ENCODE peak calls at places on chromosomes 5 and 9, in ten cellular contexts. X is endothelial cell of umbilical vein, F is heart right ventricle, I is psoas muscle, P is tibial nerve, Q is OCI-LY7, J is HCT116, A is breast epithelium, O is IMR-90, S is dorsolateral prefrontal cortex. L is an unnamed sample.

GRCh38 chr5:137310051-137310730 is 188.9 kb downstream of the SPOCK1 start:
- DNase-seq in X (peak), F (no peak), I (no peak), P (no peak), Q (no peak), J (no peak), A (no peak), O (peak), S (no peak), L (no peak)

GRCh38 chr9:133149130-133150015 is 14.3 kb downstream of the GBGT1 start:
- DNase-seq in X (peak), F (peak), I (peak), P (peak), Q (peak), J (peak), A (peak), O (peak), S (peak), L (peak)

GRCh38 chr9:10999646-11000045 is 386.8 kb upstream of the PTPRD start:
- DNase-seq in X (no peak), F (no peak), I (no peak), P (no peak), Q (no peak), J (no peak), A (no peak), O (no peak), S (no peak), L (no peak)

GRCh38 chr5:41935544-41935943 is 10.5 kb downstream of the FBXO4 start:
- DNase-seq in X (no peak), F (no peak), I (no peak), P (no peak), Q (no peak), J (no peak), A (no peak), O (no peak), S (no peak), L (no peak)

GRCh38 chr5:129905467-129906176 is 1.4 kb downstream of the CHSY3 start:
- DNase-seq in X (peak), F (peak), I (peak), P (peak), Q (no peak), J (no peak), A (no peak), O (peak), S (peak), L (no peak)

GRCh38 chr9:137787376-137787775 is 90.2 kb upstream of the CACNA1B start:
- DNase-seq in X (no peak), F (no peak), I (no peak), P (no peak), Q (no peak), J (no peak), A (no peak), O (no peak), S (peak), L (no peak)

GRCh38 chr5:91007251-91007650 is 375.9 kb downstream of the ARRDC3 start:
- DNase-seq in X (no peak), F (no peak), I (no peak), P (no peak), Q (no peak), J (no peak), A (no peak), O (no peak), S (no peak), L (no peak)

GRCh38 chr9:76349865-76350264 is 44.4 kb downstream of the RFK start:
- DNase-seq in X (no peak), F (no peak), I (no peak), P (no peak), Q (no peak), J (no peak), A (no peak), O (no peak), S (no peak), L (no peak)

GRCh38 chr9:10062629-10063395 is 550.0 kb downstream of the PTPRD start:
- DNase-seq in X (peak), F (no peak), I (no peak), P (no peak), Q (no peak), J (no peak), A (no peak), O (peak), S (no peak), L (no peak)

GRCh38 chr9:71941998-71942567 is 30.6 kb downstream of the C9orf85 start:
- DNase-seq in X (no peak), F (no peak), I (no peak), P (no peak), Q (no peak), J (no peak), A (no peak), O (peak), S (no peak), L (no peak)

GRCh38 chr5:149315753-149316152 is 29.5 kb upstream of the GRPEL2 start:
- DNase-seq in X (no peak), F (no peak), I (no peak), P (no peak), Q (no peak), J (no peak), A (no peak), O (no peak), S (no peak), L (no peak)

GRCh38 chr5:149322518-149322917 is 22.8 kb upstream of the GRPEL2 start:
- DNase-seq in X (no peak), F (no peak), I (no peak), P (no peak), Q (no peak), J (no peak), A (no peak), O (no peak), S (no peak), L (no peak)

GRCh38 chr5:149320791-149321330 is 24.4 kb upstream of the GRPEL2 start:
- DNase-seq in X (peak), F (peak), I (peak), P (peak), Q (no peak), J (peak), A (peak), O (peak), S (no peak), L (no peak)

GRCh38 chr5:149317281-149318048 is 27.8 kb upstream of the GRPEL2 start:
- DNase-seq in X (peak), F (no peak), I (no peak), P (peak), Q (peak), J (peak), A (no peak), O (peak), S (no peak), L (peak)

GRCh38 chr5:149319174-149319573 is 26.1 kb upstream of the GRPEL2 start:
- DNase-seq in X (no peak), F (no peak), I (no peak), P (no peak), Q (no peak), J (no peak), A (no peak), O (no peak), S (no peak), L (no peak)
- H3K27ac ChIP-seq in X (no peak), F (peak), I (peak), P (no peak), Q (no peak), J (no peak), A (no peak), O (no peak), S (no peak), L (no peak)

GRCh38 chr5:14581891-14582796 is 552 bp downstream of the OTULINL start:
- DNase-seq in X (peak), F (peak), I (peak), P (peak), Q (peak), J (peak), A (peak), O (no peak), S (no peak), L (peak)
- TF ChIP-seq CTCF in X (peak), F (no peak), I (no peak), P (no peak), Q (peak), J (no peak), A (peak), O (no peak), S (no peak), L (peak)

GRCh38 chr9:117435630-117436261 is 20.9 kb upstream of the ASTN2 start:
- DNase-seq in X (no peak), F (no peak), I (no peak), P (no peak), Q (no peak), J (no peak), A (no peak), O (no peak), S (no peak), L (no peak)

GRCh38 chr9:117425562-117425961 is 10.7 kb upstream of the ASTN2 start:
- DNase-seq in X (no peak), F (no peak), I (no peak), P (no peak), Q (no peak), J (no peak), A (no peak), O (no peak), S (no peak), L (no peak)

GRCh38 chr9:117427357-117427913 is 12.6 kb upstream of the ASTN2 start:
- DNase-seq in X (no peak), F (no peak), I (no peak), P (no peak), Q (no peak), J (no peak), A (no peak), O (no peak), S (no peak), L (no peak)

GRCh38 chr9:117434568-117434967 is 19.7 kb upstream of the ASTN2 start:
- DNase-seq in X (no peak), F (no peak), I (no peak), P (no peak), Q (no peak), J (no peak), A (no peak), O (no peak), S (no peak), L (no peak)

GRCh38 chr9:117430813-117431212 is 16.0 kb upstream of the ASTN2 start:
- DNase-seq in X (no peak), F (no peak), I (no peak), P (no peak), Q (no peak), J (no peak), A (no peak), O (no peak), S (no peak), L (no peak)
- H3K4me3 ChIP-seq in X (no peak), F (no peak), I (no peak), P (no peak), Q (no peak), J (no peak), A (no peak), O (no peak), S (no peak), L (no peak)

DNA sequence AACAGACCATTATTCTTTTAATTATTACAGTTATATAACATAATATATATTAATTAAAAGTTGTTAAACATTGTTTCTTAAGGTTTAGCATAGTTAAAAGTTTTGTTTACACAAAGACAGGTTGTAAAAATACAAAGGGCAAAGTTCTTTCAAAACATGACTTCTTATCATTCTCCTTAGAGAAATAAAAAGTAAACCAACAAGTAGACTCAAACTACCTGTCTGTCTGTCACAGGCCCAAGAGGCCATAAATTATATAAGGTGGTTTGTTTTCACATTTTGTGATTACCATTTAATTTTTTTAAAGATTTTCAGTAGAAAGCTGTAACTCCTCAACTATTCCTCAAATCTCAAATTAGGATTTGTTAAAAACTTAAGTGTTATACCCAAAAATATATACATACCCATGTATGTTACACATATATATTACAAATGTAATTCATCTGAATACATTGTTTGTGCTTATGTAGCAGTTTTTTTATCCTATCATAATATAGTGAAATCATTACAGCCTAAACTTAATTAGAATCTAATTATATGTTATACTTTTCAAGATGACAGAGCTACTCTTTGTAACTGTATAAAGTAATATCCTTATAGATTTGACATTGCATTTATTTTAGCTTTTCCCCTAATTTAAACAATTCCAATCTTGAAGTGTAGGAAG is 93.8 kb upstream of the GRHPR start:
- DNase-seq in X (no peak), F (no peak), I (no peak), P (no peak), Q (no peak), J (no peak), A (no peak), O (no peak), S (no peak), L (no peak)
- H3K27ac ChIP-seq in X (no peak), F (no peak), I (no peak), P (no peak), Q (peak), J (no peak), A (no peak), O (no peak), S (no peak), L (no peak)

GRCh38 chr9:121597693-121598166 is 53.7 kb upstream of the DAB2IP start:
- DNase-seq in X (no peak), F (no peak), I (no peak), P (no peak), Q (no peak), J (no peak), A (no peak), O (no peak), S (no peak), L (no peak)

GRCh38 chr9:121599872-121600585 is 51.4 kb upstream of the DAB2IP start:
- DNase-seq in X (no peak), F (no peak), I (peak), P (no peak), Q (no peak), J (no peak), A (no peak), O (no peak), S (no peak), L (no peak)

GRCh38 chr9:121596515-121596914 is 54.9 kb upstream of the DAB2IP start:
- DNase-seq in X (no peak), F (no peak), I (no peak), P (no peak), Q (no peak), J (no peak), A (no peak), O (peak), S (no peak), L (no peak)

GRCh38 chr9:121599186-121599871 is 52.1 kb upstream of the DAB2IP start:
- DNase-seq in X (no peak), F (peak), I (peak), P (no peak), Q (no peak), J (peak), A (peak), O (peak), S (no peak), L (no peak)

DNA sequence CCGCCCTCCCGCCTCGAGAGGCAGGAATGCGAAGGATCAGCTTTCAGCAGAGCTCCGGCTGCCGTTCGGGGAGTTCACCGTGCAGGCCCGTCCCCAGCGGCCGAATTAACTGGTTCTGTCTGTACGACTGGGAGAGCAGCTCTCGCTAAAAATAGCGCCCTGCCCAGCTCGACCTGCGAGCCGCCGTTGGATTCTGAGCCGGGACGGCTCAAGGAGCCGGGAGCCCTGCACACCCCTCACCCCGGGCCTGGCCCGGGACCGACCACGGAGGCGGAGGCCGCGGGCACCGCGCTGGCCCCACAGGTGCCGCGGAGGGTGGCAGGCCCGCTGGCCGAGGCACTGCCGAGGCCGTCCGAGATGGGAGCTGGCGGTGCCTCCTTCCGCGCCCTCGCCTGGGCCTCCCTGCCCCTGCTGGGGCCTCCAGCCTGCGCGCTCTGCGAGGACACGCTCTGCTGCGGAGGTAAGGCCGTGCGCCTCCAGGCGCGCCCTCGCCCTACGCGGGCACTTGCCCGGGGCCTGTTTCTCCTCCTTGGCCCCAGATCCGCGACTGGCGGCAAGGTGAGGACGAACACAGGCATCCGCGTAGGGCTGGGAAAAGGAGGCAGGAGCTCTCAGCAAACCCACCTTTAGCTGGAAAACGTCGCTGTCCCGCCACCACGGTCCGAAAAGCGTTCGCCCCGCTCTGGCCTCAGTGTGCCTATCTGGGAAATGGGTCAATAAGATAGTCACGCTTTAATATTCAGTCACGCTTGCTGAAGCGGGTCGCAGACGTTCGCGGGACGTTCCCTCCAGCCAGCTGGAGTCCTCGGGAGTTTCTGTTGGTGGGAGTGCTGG is 53.0 kb upstream of the DAB2IP start:
- DNase-seq in X (no peak), F (peak), I (peak), P (no peak), Q (no peak), J (peak), A (peak), O (peak), S (no peak), L (no peak)
- TF ChIP-seq CTCF in X (no peak), F (no peak), I (peak), P (no peak), Q (no peak), J (no peak), A (no peak), O (peak), S (no peak), L (no peak)